ENCODE peak calls at places on chromosomes 4 and X, in eight cellular contexts. N is colonic mucosa, R is A549, U is A673, I is H9, D is endothelial cell of umbilical vein, W is thoracic aorta, T is stomach. Z is an unnamed sample.
A peak's percentile ranks its signal among the peaks of the same experiment; 100 is the strongest.

GRCh38 chr4:54879576-54879975 is 221.8 kb downstream of the KIT start:
- DNase-seq in N (no peak), R (no peak), U (no peak), I (no peak), D (no peak), W (no peak), T (no peak), Z (no peak)

GRCh38 chr4:113686950-113687718 is 74.4 kb downstream of the CAMK2D start:
- DNase-seq in N (no peak), R (no peak), U (no peak), I (no peak), D (no peak), W (no peak), T (no peak), Z (no peak)

GRCh38 chr4:149845643-149846208 is 30.1 kb upstream of the IQCM start:
- DNase-seq in N (peak; percentile 27), R (no peak), U (peak; percentile 38), I (no peak), D (no peak), W (no peak), T (no peak), Z (no peak)

GRCh38 chr4:158128540-158128939 is 44.3 kb downstream of the GASK1B start:
- DNase-seq in N (no peak), R (no peak), U (no peak), I (no peak), D (no peak), W (no peak), T (no peak), Z (no peak)

GRCh38 chr4:145843148-145843547 is 95.5 kb downstream of the ZNF827 start:
- DNase-seq in N (no peak), R (no peak), U (peak; percentile 90), I (no peak), D (peak; percentile 79), W (no peak), T (no peak), Z (no peak)

GRCh38 chrX:136954930-136955329 is 74.4 kb upstream of the RBMX start:
- DNase-seq in N (no peak), R (no peak), U (peak; percentile 66), I (no peak), D (peak; percentile 30), W (no peak), T (no peak), Z (no peak)

GRCh38 chr4:186067757-186068385 is 1.1 kb upstream of the TLR3 start:
- DNase-seq in N (peak; percentile 66), R (no peak), U (peak; percentile 75), I (peak; percentile 52), D (peak; percentile 68), W (no peak), T (peak; percentile 79), Z (no peak)

GRCh38 chrX:107537815-107538214 is 88.4 kb downstream of the FRMPD3 start:
- DNase-seq in N (peak; percentile 27), R (peak; percentile 21), U (peak; percentile 21), I (peak; percentile 76), D (peak; percentile 29), W (no peak), T (peak; percentile 26), Z (no peak)

GRCh38 chrX:31435592-31435991 is 363.8 kb upstream of the FTHL17 start:
- DNase-seq in N (peak; percentile 65), R (no peak), U (no peak), I (peak; percentile 87), D (no peak), W (no peak), T (no peak), Z (no peak)

GRCh38 chrX:22395372-22395771 is 122.7 kb downstream of the CBLL2 start:
- DNase-seq in N (no peak), R (no peak), U (peak; percentile 7), I (no peak), D (peak; percentile 33), W (no peak), T (no peak), Z (no peak)

GRCh38 chrX:39813631-39814246 is 284.0 kb downstream of the BCOR start:
- DNase-seq in N (peak; percentile 32), R (no peak), U (no peak), I (no peak), D (peak; percentile 36), W (peak; percentile 25), T (peak; percentile 69), Z (no peak)

GRCh38 chrX:39816871-39817731 is 280.7 kb downstream of the BCOR start:
- DNase-seq in N (no peak), R (no peak), U (peak; percentile 57), I (peak; percentile 93), D (no peak), W (no peak), T (no peak), Z (no peak)

GRCh38 chrX:39815621-39816020 is 282.1 kb downstream of the BCOR start:
- DNase-seq in N (no peak), R (no peak), U (peak; percentile 56), I (peak; percentile 56), D (no peak), W (no peak), T (no peak), Z (no peak)

GRCh38 chrX:39811391-39811790 is 286.4 kb downstream of the BCOR start:
- DNase-seq in N (no peak), R (no peak), U (no peak), I (no peak), D (no peak), W (no peak), T (no peak), Z (no peak)

DNA sequence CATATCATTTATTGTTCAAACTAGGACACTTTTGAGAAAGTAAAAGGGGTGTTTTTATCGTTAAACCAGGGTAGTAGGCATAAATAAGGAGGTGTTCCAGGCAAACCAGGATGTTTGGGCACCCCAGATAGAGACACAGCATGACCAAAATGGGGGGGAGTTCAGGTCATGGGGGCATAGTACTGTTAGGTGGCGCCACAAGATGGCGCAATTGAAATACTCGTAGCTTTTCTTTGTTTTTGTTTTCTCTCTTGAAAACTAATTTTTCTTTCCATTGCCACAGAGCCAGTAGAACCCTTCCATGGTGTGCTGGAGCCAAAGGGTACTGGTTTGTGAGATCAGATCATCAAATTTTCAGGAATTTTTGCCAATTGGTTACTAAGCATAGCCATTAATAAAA is 283.4 kb downstream of the BCOR start:
- DNase-seq in N (peak; percentile 26), R (no peak), U (peak; percentile 35), I (no peak), D (peak; percentile 20), W (no peak), T (no peak), Z (no peak)
- TF ChIP-seq CTCF in N (peak; percentile 33), R (peak; percentile 53), U (peak; percentile 61), I (peak; percentile 65), D (peak; percentile 31), W (no peak), T (peak; percentile 19), Z (peak; percentile 29)

DNA sequence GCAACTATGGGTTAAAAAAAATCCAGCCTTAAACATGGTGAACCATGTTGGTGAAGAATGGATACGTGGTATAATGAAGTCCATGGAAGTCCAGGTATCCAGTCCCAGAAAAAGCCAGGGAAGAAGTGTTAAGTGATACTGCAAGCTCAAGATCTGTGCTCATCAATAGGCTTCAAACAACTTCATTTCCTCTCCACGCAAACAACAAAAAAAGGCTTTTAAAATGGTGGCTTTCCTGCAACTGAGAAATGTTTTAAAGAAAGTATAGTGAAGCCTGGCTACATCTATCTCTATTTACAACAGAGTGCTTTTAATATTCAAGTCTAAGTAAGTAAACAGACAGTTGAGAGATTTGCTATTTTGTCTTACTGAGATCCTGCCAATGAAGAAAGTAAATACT is 1.6 kb downstream of the TAPT1 start:
- DNase-seq in N (no peak), R (no peak), U (no peak), I (no peak), D (no peak), W (no peak), T (no peak), Z (no peak)
- H3K27ac ChIP-seq in N (peak overlapping the region; percentile 0), R (peak overlapping the region; percentile 58), U (peak overlapping the region; percentile 66), I (no peak overlapping the region), D (no peak overlapping the region), W (no peak overlapping the region), T (no peak overlapping the region), Z (peak overlapping the region; percentile 77)

GRCh38 chr4:101807351-101807750 is 16.8 kb downstream of the BANK1 start:
- DNase-seq in N (no peak), R (no peak), U (no peak), I (no peak), D (no peak), W (no peak), T (no peak), Z (no peak)
- TF ChIP-seq CTCF in N (no peak), R (no peak), U (no peak), I (no peak), D (no peak), W (no peak), T (no peak), Z (no peak)

GRCh38 chr4:173325007-173325736 is 9.0 kb downstream of the HMGB2 start:
- DNase-seq in N (no peak), R (no peak), U (no peak), I (no peak), D (no peak), W (no peak), T (no peak), Z (no peak)
- H3K27ac ChIP-seq in N (no peak overlapping the region), R (no peak overlapping the region), U (peak overlapping the region; percentile 22), I (no peak overlapping the region), D (no peak overlapping the region), W (no peak overlapping the region), T (no peak overlapping the region), Z (no peak overlapping the region)

DNA sequence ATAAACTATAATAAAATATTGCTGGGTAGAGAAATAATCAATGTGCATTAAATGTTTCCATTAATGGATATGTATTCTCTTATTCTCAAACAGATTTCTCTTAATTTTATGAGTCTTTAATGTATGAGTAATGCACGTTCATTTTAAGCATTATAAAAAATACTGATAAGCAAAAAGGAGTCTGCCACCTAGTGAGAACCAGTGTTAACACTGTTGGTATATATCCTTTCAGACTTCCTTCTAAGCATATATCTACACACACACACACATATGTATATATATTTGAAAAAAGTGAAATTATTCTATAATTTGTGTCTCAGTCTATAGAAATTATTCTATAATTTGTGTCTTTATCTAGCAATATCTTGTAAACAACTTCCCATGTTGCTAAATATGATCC is 49.9 kb upstream of the MTMR1 start:
- DNase-seq in N (no peak), R (no peak), U (no peak), I (no peak), D (peak; percentile 5), W (no peak), T (no peak), Z (no peak)
- TF ChIP-seq CTCF in N (no peak), R (peak; percentile 31), U (peak; percentile 39), I (no peak), D (no peak), W (no peak), T (no peak), Z (peak; percentile 25)